ENCODE peak calls at places on chromosomes 1 and 21, in nine cellular contexts. Z is Panc1; C is heart left ventricle; H is SJCRH30; D is fibroblast of lung; O is tibial nerve; W is sigmoid colon; R is CD8-positive, alpha-beta memory T cell; P is SJSA1. S is an unnamed sample.

GRCh38 chr1:233480198-233480597 is 133.7 kb upstream of the KCNK1 start:
- DNase-seq in Z (no peak), C (no peak), H (no peak), D (no peak), O (no peak), W (no peak), R (no peak), P (no peak), S (no peak)

GRCh38 chr1:245871881-245872280 is 635.2 kb downstream of the SMYD3 start:
- DNase-seq in Z (no peak), C (no peak), H (no peak), D (peak; percentile 100), O (no peak), W (no peak), R (no peak), P (no peak), S (no peak)

GRCh38 chr1:231065510-231066241 is 25.6 kb upstream of the FAM89A start:
- DNase-seq in Z (no peak), C (no peak), H (no peak), D (no peak), O (no peak), W (no peak), R (no peak), P (no peak), S (no peak)

GRCh38 chr1:155085504-155086181 is 7.0 kb downstream of the EFNA3 start:
- DNase-seq in Z (no peak), C (peak; percentile 70), H (peak; percentile 40), D (peak; percentile 33), O (no peak), W (peak; percentile 85), R (peak; percentile 59), P (no peak), S (peak; percentile 88)

GRCh38 chr1:38132681-38133080 is 86.1 kb upstream of the POU3F1 start:
- DNase-seq in Z (no peak), C (no peak), H (peak; percentile 96), D (peak; percentile 67), O (no peak), W (no peak), R (no peak), P (no peak), S (no peak)

GRCh38 chr1:10904396-10905358 is 107.8 kb upstream of the TARDBP start:
- DNase-seq in Z (no peak), C (no peak), H (no peak), D (no peak), O (no peak), W (no peak), R (peak; percentile 61), P (no peak), S (no peak)

GRCh38 chr1:30914587-30914922 is 6.0 kb upstream of the SDC3 start:
- DNase-seq in Z (no peak), C (no peak), H (no peak), D (no peak), O (no peak), W (no peak), R (no peak), P (no peak), S (no peak)

GRCh38 chr21:46118305-46118870 is 20.5 kb downstream of the COL6A2 start:
- DNase-seq in Z (no peak), C (peak; percentile 24), H (no peak), D (no peak), O (peak; percentile 10), W (peak; percentile 60), R (no peak), P (no peak), S (peak; percentile 6)

GRCh38 chr1:44985747-44986359 is 542 bp downstream of the EIF2B3 start:
- DNase-seq in Z (no peak), C (no peak), H (no peak), D (peak; percentile 11), O (no peak), W (no peak), R (no peak), P (peak; percentile 7), S (no peak)

GRCh38 chr1:21594935-21595897 is 73.9 kb downstream of the RAP1GAP start:
- DNase-seq in Z (no peak), C (peak; percentile 74), H (peak; percentile 92), D (peak; percentile 18), O (peak; percentile 26), W (no peak), R (no peak), P (peak; percentile 89), S (no peak)

GRCh38 chr1:184242507-184242943 is 144.3 kb upstream of the C1orf21 start:
- DNase-seq in Z (no peak), C (no peak), H (no peak), D (peak; percentile 71), O (no peak), W (no peak), R (no peak), P (peak; percentile 36), S (no peak)

GRCh38 chr21:41428311-41428710 is 2.3 kb downstream of the MX1 start:
- DNase-seq in Z (no peak), C (no peak), H (no peak), D (no peak), O (no peak), W (no peak), R (no peak), P (no peak), S (no peak)

GRCh38 chr1:3192359-3192758 is 123.4 kb downstream of the PRDM16 start:
- DNase-seq in Z (no peak), C (no peak), H (no peak), D (no peak), O (no peak), W (no peak), R (no peak), P (no peak), S (no peak)

GRCh38 chr1:218425647-218426342 is 80.7 kb downstream of the TGFB2 start:
- DNase-seq in Z (no peak), C (no peak), H (peak; percentile 56), D (peak; percentile 87), O (no peak), W (no peak), R (no peak), P (no peak), S (no peak)

GRCh38 chr1:98732985-98733781 is 71.7 kb downstream of the SNX7 start:
- DNase-seq in Z (no peak), C (no peak), H (no peak), D (peak; percentile 30), O (no peak), W (no peak), R (no peak), P (no peak), S (no peak)

GRCh38 chr1:67572217-67572593 is 112.8 kb upstream of the GADD45A start:
- DNase-seq in Z (no peak), C (no peak), H (peak; percentile 63), D (peak; percentile 30), O (no peak), W (no peak), R (no peak), P (no peak), S (no peak)

GRCh38 chr1:67571406-67571805 is 113.6 kb upstream of the GADD45A start:
- DNase-seq in Z (no peak), C (no peak), H (no peak), D (no peak), O (no peak), W (no peak), R (no peak), P (no peak), S (no peak)

GRCh38 chr1:67574221-67574620 is 110.8 kb upstream of the GADD45A start:
- DNase-seq in Z (no peak), C (no peak), H (no peak), D (no peak), O (no peak), W (no peak), R (no peak), P (no peak), S (no peak)

GRCh38 chr1:67572594-67573221 is 112.3 kb upstream of the GADD45A start:
- DNase-seq in Z (no peak), C (peak; percentile 67), H (peak; percentile 68), D (peak; percentile 42), O (no peak), W (no peak), R (no peak), P (no peak), S (no peak)

GRCh38 chr1:67573481-67573880 is 111.5 kb upstream of the GADD45A start:
- DNase-seq in Z (no peak), C (no peak), H (no peak), D (no peak), O (no peak), W (no peak), R (no peak), P (no peak), S (no peak)
- H3K27ac ChIP-seq in Z (peak overlapping the region; percentile 95), C (no peak overlapping the region), H (no peak overlapping the region), D (no peak overlapping the region), O (no peak overlapping the region), W (no peak overlapping the region), R (no peak overlapping the region), P (no peak overlapping the region), S (peak overlapping the region; percentile 75)

DNA sequence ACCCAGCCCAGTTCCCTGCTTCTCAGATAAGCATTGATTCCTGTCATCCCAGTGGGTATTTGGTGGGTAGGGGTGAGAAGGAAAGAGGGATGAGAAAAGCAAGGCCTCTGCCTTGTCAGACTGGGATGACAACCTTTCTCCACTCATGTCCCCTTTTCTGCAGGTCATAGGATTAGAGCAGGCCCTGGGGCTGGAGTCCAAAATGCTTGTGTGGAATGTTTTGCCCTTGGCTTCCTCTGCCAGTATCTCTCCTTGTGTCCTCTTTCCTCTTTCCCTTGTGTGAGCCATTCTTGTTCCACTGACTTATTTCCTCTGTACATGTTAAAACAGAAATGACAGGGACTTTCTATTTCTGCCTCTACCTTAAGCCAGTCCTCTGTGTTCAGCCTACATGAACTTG is 4.1 kb downstream of the ATP2B4 start:
- DNase-seq in Z (no peak), C (peak; percentile 67), H (no peak), D (no peak), O (no peak), W (peak; percentile 70), R (no peak), P (no peak), S (no peak)
- H3K4me3 ChIP-seq in Z (no peak overlapping the region), C (peak overlapping the region; percentile 83), H (no peak overlapping the region), D (peak overlapping the region; percentile 29), O (no peak overlapping the region), W (peak overlapping the region; percentile 71), R (no peak overlapping the region), P (no peak overlapping the region), S (peak overlapping the region; percentile 72)

DNA sequence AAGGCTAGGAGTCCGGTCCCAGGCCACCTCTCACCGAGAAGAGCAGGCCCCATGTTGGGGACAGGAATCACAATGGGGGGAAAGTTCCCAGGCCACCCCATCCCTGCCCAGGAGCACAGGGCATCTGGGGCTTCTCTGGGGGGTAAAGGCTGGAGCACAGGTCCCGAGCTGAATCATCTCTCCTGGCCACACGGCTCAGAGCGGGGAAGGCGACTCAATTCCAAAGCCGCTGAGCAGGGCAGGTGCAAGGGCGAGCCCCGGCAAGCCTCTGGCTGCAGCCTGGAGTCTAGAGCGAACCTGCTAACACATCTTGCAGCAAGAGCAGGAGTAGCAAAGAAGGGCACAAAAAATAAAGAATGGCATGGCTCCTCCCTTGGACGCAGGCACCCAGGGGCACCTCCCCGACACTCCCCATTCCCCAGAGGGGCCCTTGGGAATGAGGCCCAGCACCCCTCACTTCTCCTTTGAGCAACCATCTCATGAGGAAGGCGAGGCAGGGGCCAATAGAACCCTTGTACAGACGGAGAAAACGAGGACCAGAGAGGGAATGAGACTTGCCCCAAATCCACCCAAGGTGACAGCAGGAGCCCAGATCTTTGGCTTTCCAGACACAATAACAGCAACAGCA is 20.6 kb upstream of the ALDH4A1 start:
- DNase-seq in Z (no peak), C (no peak), H (peak; percentile 61), D (no peak), O (no peak), W (no peak), R (no peak), P (no peak), S (no peak)
- H3K27ac ChIP-seq in Z (peak overlapping the region; percentile 80), C (peak overlapping the region; percentile 97), H (peak overlapping the region; percentile 28), D (peak overlapping the region; percentile 65), O (peak overlapping the region; percentile 95), W (peak overlapping the region; percentile 92), R (no peak overlapping the region), P (peak overlapping the region; percentile 63), S (peak overlapping the region; percentile 97)

GRCh38 chr1:64866689-64867088 is 99.7 kb downstream of the JAK1 start:
- DNase-seq in Z (no peak), C (no peak), H (no peak), D (no peak), O (no peak), W (no peak), R (no peak), P (no peak), S (no peak)
- H3K4me3 ChIP-seq in Z (no peak overlapping the region), C (no peak overlapping the region), H (no peak overlapping the region), D (no peak overlapping the region), O (no peak overlapping the region), W (no peak overlapping the region), R (no peak overlapping the region), P (no peak overlapping the region), S (no peak overlapping the region)